ENCODE peak calls at places on chromosomes 2 and 18, in seven cellular contexts. E, I, R, F, K, X and Q are unnamed samples.

GRCh38 chr2:69221512-69221911 is 165.5 kb downstream of the GFPT1 start:
- DNase-seq in E (no peak), I (no peak), R (no peak), F (no peak), K (no peak), X (no peak), Q (no peak)

GRCh38 chr2:227443889-227444568 is 27.9 kb upstream of the AGFG1 start:
- DNase-seq in E (no peak), I (no peak), R (no peak), F (no peak), K (no peak), X (no peak), Q (no peak)

GRCh38 chr2:187499941-187500532 is 52.0 kb upstream of the CALCRL start:
- DNase-seq in E (peak), I (no peak), R (no peak), F (no peak), K (peak), X (peak), Q (peak)

GRCh38 chr18:25223211-25223610 is 128.8 kb downstream of the ZNF521 start:
- DNase-seq in E (no peak), I (no peak), R (no peak), F (no peak), K (no peak), X (no peak), Q (no peak)

GRCh38 chr18:21735452-21736015 is 5.1 kb upstream of the MIB1 start:
- DNase-seq in E (peak), I (peak), R (peak), F (no peak), K (no peak), X (no peak), Q (no peak)

GRCh38 chr2:144944506-144945230 is 424.7 kb upstream of the ZEB2 start:
- DNase-seq in E (no peak), I (no peak), R (no peak), F (no peak), K (peak), X (no peak), Q (no peak)

GRCh38 chr2:176317246-176318065 is 48.2 kb downstream of the MTX2 start:
- DNase-seq in E (no peak), I (no peak), R (no peak), F (no peak), K (no peak), X (no peak), Q (no peak)

GRCh38 chr2:64015386-64015785 is 3.8 kb downstream of the VPS54 start:
- DNase-seq in E (no peak), I (no peak), R (no peak), F (no peak), K (no peak), X (no peak), Q (no peak)

GRCh38 chr18:79506191-79507075 is 110.7 kb downstream of the NFATC1 start:
- DNase-seq in E (no peak), I (no peak), R (no peak), F (peak), K (no peak), X (peak), Q (peak)

GRCh38 chr2:130872276-130873125 is 35.8 kb downstream of the ARHGEF4 start:
- DNase-seq in E (no peak), I (peak), R (no peak), F (no peak), K (no peak), X (no peak), Q (no peak)

GRCh38 chr18:80023173-80023572 is 11.1 kb upstream of the RBFA start:
- DNase-seq in E (no peak), I (no peak), R (no peak), F (no peak), K (no peak), X (no peak), Q (peak)

GRCh38 chr2:41937464-41937861 is 110.4 kb upstream of the PKDCC start:
- DNase-seq in E (no peak), I (no peak), R (no peak), F (no peak), K (no peak), X (no peak), Q (no peak)

GRCh38 chr18:9827856-9828793 is 57.6 kb upstream of the TXNDC2 start:
- DNase-seq in E (peak), I (no peak), R (no peak), F (no peak), K (peak), X (no peak), Q (peak)

GRCh38 chr2:99398303-99398702 is 61.1 kb downstream of the EIF5B start:
- DNase-seq in E (no peak), I (no peak), R (no peak), F (no peak), K (no peak), X (no peak), Q (no peak)

GRCh38 chr2:108403494-108403893 is 25.7 kb downstream of the SULT1C4 start:
- DNase-seq in E (peak), I (peak), R (no peak), F (no peak), K (no peak), X (no peak), Q (no peak)

GRCh38 chr2:177998996-177999395 is 73.6 kb downstream of the PDE11A start:
- DNase-seq in E (no peak), I (no peak), R (no peak), F (no peak), K (no peak), X (no peak), Q (no peak)

GRCh38 chr18:59460060-59460395 is 101.0 kb upstream of the LMAN1 start:
- DNase-seq in E (no peak), I (no peak), R (no peak), F (no peak), K (no peak), X (no peak), Q (no peak)

GRCh38 chr2:234571620-234572407 is 74.9 kb upstream of the ARL4C start:
- DNase-seq in E (no peak), I (no peak), R (no peak), F (no peak), K (no peak), X (peak), Q (peak)

GRCh38 chr18:60534539-60534938 is 162.0 kb upstream of the MC4R start:
- DNase-seq in E (peak), I (no peak), R (no peak), F (no peak), K (no peak), X (no peak), Q (no peak)

GRCh38 chr2:27954771-27955384 is 64.3 kb downstream of the BABAM2 start:
- DNase-seq in E (peak), I (no peak), R (peak), F (no peak), K (peak), X (peak), Q (peak)

GRCh38 chr2:190996338-190996946 is 17.5 kb downstream of the STAT1 start:
- DNase-seq in E (peak), I (peak), R (no peak), F (no peak), K (peak), X (peak), Q (peak)

GRCh38 chr18:3725100-3725499 is 275.1 kb downstream of the TGIF1 start:
- DNase-seq in E (no peak), I (no peak), R (no peak), F (no peak), K (no peak), X (peak), Q (no peak)

GRCh38 chr2:54975598-54976507 is 74.4 kb downstream of the RTN4 start:
- DNase-seq in E (no peak), I (no peak), R (no peak), F (no peak), K (no peak), X (no peak), Q (no peak)

GRCh38 chr2:218260742-218261423 is at the start of gene GPBAR1:
- DNase-seq in E (no peak), I (peak), R (no peak), F (peak), K (no peak), X (no peak), Q (no peak)

GRCh38 chr2:200585730-200586643 is at the start of gene AOX1:
- DNase-seq in E (no peak), I (peak), R (peak), F (peak), K (peak), X (peak), Q (no peak)

GRCh38 chr18:8401606-8402005 is 207.6 kb upstream of the RAB12 start:
- DNase-seq in E (no peak), I (no peak), R (no peak), F (no peak), K (no peak), X (no peak), Q (no peak)